ENCODE peak calls at places on chromosomes 1 and 21, in nine cellular contexts. Z is RWPE1; P is psoas muscle; H is cardiac fibroblast; C is CD8-positive, alpha-beta T cell; D is BE2C; G is GM12865; J is hepatocyte; K is left lung. X is an unnamed sample.

GRCh38 chr1:19563336-19564097 is 78.2 kb upstream of the CAPZB start:
- DNase-seq in G (no peak), C (no peak), D (peak), P (peak), Z (no peak), K (no peak), J (peak), H (peak), X (no peak)

GRCh38 chr1:171251042-171251740 is 2.9 kb downstream of the FMO1 start:
- DNase-seq in K (peak), P (no peak), J (peak), Z (peak), D (no peak), C (no peak), G (peak), H (peak), X (no peak)

GRCh38 chr1:7420098-7420445 is 351.0 kb upstream of the VAMP3 start:
- DNase-seq in D (no peak), H (no peak), C (no peak), G (no peak), K (no peak), P (no peak), Z (no peak), J (no peak), X (peak)

GRCh38 chr1:155695107-155695506 is 6.2 kb downstream of the DAP3 start:
- DNase-seq in K (no peak), H (no peak), C (no peak), D (no peak), Z (no peak), J (no peak), P (no peak), G (no peak), X (no peak)

GRCh38 chr1:27536767-27537166 is 46.8 kb upstream of the WASF2 start:
- DNase-seq in H (peak), J (peak), Z (no peak), G (no peak), D (peak), K (no peak), P (no peak), C (no peak), X (no peak)

GRCh38 chr1:159900086-159900680 is at the start of gene CFAP45:
- DNase-seq in Z (peak), H (peak), P (peak), C (no peak), D (peak), K (peak), G (peak), J (peak), X (peak)

GRCh38 chr21:36202721-36203602 is 46.3 kb downstream of the DOP1B start:
- DNase-seq in D (no peak), H (peak), Z (no peak), P (no peak), J (no peak), C (no peak), G (no peak), K (no peak), X (no peak)

GRCh38 chr1:43831866-43832654 is 101.5 kb upstream of the ARTN start:
- DNase-seq in H (no peak), G (peak), K (no peak), D (no peak), C (no peak), P (no peak), J (no peak), Z (no peak), X (no peak)

GRCh38 chr1:30287976-30288375 is 435.4 kb downstream of the MATN1 start:
- DNase-seq in C (no peak), K (no peak), Z (no peak), P (no peak), D (no peak), H (no peak), G (no peak), J (no peak), X (no peak)

GRCh38 chr1:77044133-77044849 is 174.9 kb downstream of the PIGK start:
- DNase-seq in Z (peak), H (peak), K (no peak), C (no peak), P (no peak), J (no peak), G (no peak), D (no peak), X (no peak)

GRCh38 chr1:10796029-10796944 is at the start of gene CASZ1:
- DNase-seq in G (no peak), H (peak), D (peak), J (peak), Z (peak), K (peak), C (no peak), P (peak), X (no peak)

GRCh38 chr21:42294273-42294880 is 20.8 kb downstream of the TFF3 start:
- DNase-seq in P (no peak), J (no peak), G (no peak), D (no peak), H (no peak), C (no peak), K (peak), Z (no peak), X (no peak)

GRCh38 chr1:211490038-211490678 is 1.8 kb downstream of the RD3 start:
- DNase-seq in Z (no peak), J (no peak), H (no peak), C (no peak), K (no peak), G (no peak), P (no peak), D (peak), X (no peak)

GRCh38 chr1:32336963-32337675 is 1.1 kb upstream of the MARCKSL1 start:
- DNase-seq in D (no peak), P (no peak), H (peak), K (peak), C (no peak), G (peak), Z (no peak), J (no peak), X (peak)

GRCh38 chr1:170067253-170067819 is 7.2 kb downstream of the KIFAP3 start:
- DNase-seq in C (no peak), H (no peak), J (no peak), Z (no peak), P (no peak), G (peak), D (no peak), K (no peak), X (no peak)

GRCh38 chr1:150563340-150564038 is 14.3 kb downstream of the ADAMTSL4 start:
- DNase-seq in H (peak), D (peak), Z (no peak), K (no peak), J (peak), C (no peak), G (peak), P (no peak), X (no peak)

GRCh38 chr1:161801955-161802354 is 35.8 kb downstream of the ATF6 start:
- DNase-seq in P (no peak), D (no peak), J (peak), C (no peak), K (no peak), Z (no peak), G (no peak), H (no peak), X (no peak)

GRCh38 chr1:247111636-247112478 is 7.7 kb upstream of the ZNF669 start:
- DNase-seq in D (peak), H (peak), P (peak), K (peak), J (peak), G (no peak), Z (peak), C (no peak), X (no peak)

GRCh38 chr1:86119214-86119764 is 37.3 kb downstream of the COL24A1 start:
- DNase-seq in D (no peak), J (no peak), H (peak), G (peak), K (no peak), C (no peak), Z (no peak), P (no peak), X (no peak)

GRCh38 chr1:167635233-167635648 is 5.2 kb downstream of the RCSD1 start:
- DNase-seq in J (peak), G (no peak), H (no peak), Z (no peak), C (no peak), D (no peak), K (no peak), P (peak), X (no peak)

GRCh38 chr1:209783338-209783737 is 1.0 kb downstream of the C1orf74 start:
- DNase-seq in Z (no peak), K (no peak), P (no peak), D (no peak), H (no peak), J (peak), C (no peak), G (no peak), X (no peak)

GRCh38 chr1:15501208-15502032 is 22.6 kb downstream of the CASP9 start:
- DNase-seq in H (peak), D (peak), P (peak), Z (peak), J (peak), G (peak), C (no peak), K (peak), X (peak)

GRCh38 chr1:61116421-61116820 is 34.1 kb downstream of the NFIA start:
- DNase-seq in J (no peak), H (peak), P (no peak), D (no peak), G (no peak), C (no peak), Z (no peak), K (no peak), X (no peak)

GRCh38 chr1:235067396-235068154 is 61.1 kb downstream of the TOMM20 start:
- DNase-seq in J (peak), C (no peak), G (no peak), Z (peak), P (peak), D (peak), H (peak), K (peak), X (peak)

DNA sequence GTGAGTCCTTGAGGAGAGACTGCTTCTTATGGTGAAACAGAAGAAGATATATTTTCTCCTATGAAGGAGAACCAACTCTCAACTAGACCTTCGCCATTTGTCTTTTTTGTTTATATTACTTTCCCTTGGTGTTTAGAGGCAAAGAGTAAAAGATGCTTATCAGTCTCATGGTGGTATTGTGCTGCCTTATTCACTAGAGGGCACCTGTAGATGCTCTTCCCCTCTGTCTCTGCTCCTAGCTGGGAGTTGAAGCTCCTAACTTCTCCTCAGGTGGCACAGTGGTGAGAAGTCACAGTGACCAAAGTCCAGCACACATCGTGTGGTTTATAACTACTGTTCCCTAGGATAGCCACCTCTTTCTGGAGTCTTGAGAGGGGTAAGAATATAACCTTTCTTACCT is 1359.6 kb downstream of the PLA2G4A start:
- DNase-seq in Z (no peak), K (no peak), J (no peak), P (no peak), G (no peak), D (no peak), C (no peak), H (no peak), X (no peak)
- TF ChIP-seq CTCF in Z (no peak), K (no peak), J (no peak), P (no peak), G (no peak), D (no peak), C (no peak), H (no peak), X (no peak)

GRCh38 chr21:38669186-38669585 is 136.5 kb upstream of the ETS2 start:
- DNase-seq in H (peak), P (no peak), K (no peak), Z (peak), D (no peak), J (peak), G (peak), C (no peak), X (no peak)
- TF ChIP-seq CTCF in H (peak), P (no peak), K (no peak), Z (peak), D (peak), J (peak), G (peak), C (no peak), X (peak)

GRCh38 chr1:912740-913301 is 10.9 kb upstream of the SAMD11 start:
- DNase-seq in C (no peak), Z (no peak), J (peak), G (no peak), D (peak), H (peak), P (peak), K (peak), X (no peak)
- TF ChIP-seq CTCF in C (no peak), Z (no peak), J (peak), G (peak), D (no peak), H (peak), P (no peak), K (no peak), X (peak)

GRCh38 chr1:68301538-68301937 is 69.2 kb upstream of the WLS start:
- DNase-seq in G (no peak), J (no peak), C (no peak), D (no peak), Z (no peak), P (no peak), H (peak), K (no peak), X (no peak)
- TF ChIP-seq CTCF in G (no peak), J (no peak), C (no peak), D (no peak), Z (no peak), P (no peak), H (no peak), K (no peak), X (no peak)

DNA sequence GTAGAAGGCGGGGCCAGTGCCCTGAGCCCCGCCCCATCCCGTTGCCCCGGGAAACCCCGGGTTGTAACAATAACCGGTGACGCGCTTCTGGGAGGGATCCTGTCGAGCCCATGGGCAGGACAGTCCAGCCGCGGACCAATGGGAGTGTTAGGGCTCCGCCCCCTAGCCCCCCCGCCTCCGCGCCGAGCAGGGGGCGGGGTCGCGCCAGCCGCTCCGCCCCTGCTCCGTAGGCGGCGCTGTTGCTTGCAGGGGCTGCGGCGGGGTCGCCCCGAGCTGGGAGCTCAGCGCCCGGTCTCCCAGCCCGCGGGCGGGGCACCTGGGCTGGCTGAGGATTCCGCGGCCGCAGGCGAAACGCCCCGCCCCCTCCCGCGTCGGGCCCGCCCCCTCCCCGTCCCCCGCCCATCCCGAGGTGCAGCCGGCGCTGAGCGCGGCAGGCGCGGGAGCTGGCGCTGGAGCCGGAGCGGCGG is at the start of gene FOXO6:
- DNase-seq in C (peak), K (peak), Z (peak), J (peak), D (peak), G (peak), P (peak), H (peak), X (peak)
- TF ChIP-seq CTCF in C (no peak), K (peak), Z (peak), J (peak), D (peak), G (peak), P (peak), H (no peak), X (no peak)

GRCh38 chr1:57506941-57507340 is 83.1 kb upstream of the DAB1 start:
- DNase-seq in G (no peak), P (no peak), Z (no peak), C (no peak), K (no peak), J (no peak), H (no peak), D (no peak), X (no peak)

GRCh38 chr1:57517587-57518397 is 93.9 kb upstream of the DAB1 start:
- DNase-seq in Z (no peak), K (no peak), C (no peak), G (no peak), D (no peak), H (no peak), P (no peak), J (no peak), X (no peak)

DNA sequence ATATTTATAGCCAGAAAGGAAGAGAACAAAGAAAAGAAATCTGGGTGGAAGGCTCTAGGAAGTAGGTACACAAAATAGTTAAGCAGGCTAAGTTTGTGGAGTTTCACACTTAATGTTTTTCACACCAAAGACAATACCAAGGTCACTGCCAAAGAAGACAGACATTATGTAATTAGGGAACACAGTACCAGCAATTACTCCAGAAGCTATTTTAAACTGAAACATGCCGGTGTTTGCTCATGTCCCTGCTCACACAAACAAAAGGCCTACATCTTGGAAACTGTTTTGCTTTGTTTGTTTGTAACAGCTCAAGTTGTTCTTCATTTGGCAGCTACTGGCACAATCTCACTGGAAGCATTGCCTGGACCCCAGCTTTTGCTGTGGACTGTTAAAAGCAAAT is 88.5 kb upstream of the DAB1 start:
- DNase-seq in Z (no peak), C (no peak), P (no peak), J (no peak), H (no peak), G (no peak), K (no peak), D (no peak), X (no peak)
- TF ChIP-seq CTCF in Z (no peak), C (no peak), P (no peak), J (no peak), H (no peak), G (no peak), K (no peak), D (no peak), X (no peak)